ENCODE peak calls at places on chromosome 13, in five cellular contexts. L is cerebellar cortex, C is cardiac fibroblast, S is T-cell, J is naive B cell. N is an unnamed sample.

GRCh38 chr13:31739226-31739625 is at the start of gene RXFP2:
- DNase-seq in S (no peak), J (no peak), L (no peak), C (no peak), N (no peak)

GRCh38 chr13:113187263-113187669 is 21.2 kb downstream of the PCID2 start:
- DNase-seq in C (peak), J (no peak), S (no peak), L (no peak), N (peak)

GRCh38 chr13:30307194-30307965 is at the start of gene KATNAL1:
- DNase-seq in L (peak), S (peak), J (peak), C (peak), N (peak)

GRCh38 chr13:24199016-24199415 is 38.5 kb downstream of the SPATA13 start:
- DNase-seq in S (no peak), C (no peak), J (no peak), L (no peak), N (no peak)

GRCh38 chr13:46735425-46735824 is 61.5 kb downstream of the ESD start:
- DNase-seq in S (no peak), J (no peak), L (no peak), C (no peak), N (no peak)

GRCh38 chr13:83667606-83668005 is 214.7 kb downstream of the SLITRK1 start:
- DNase-seq in L (no peak), C (no peak), J (no peak), S (no peak), N (no peak)

GRCh38 chr13:22090114-22090513 is 419.2 kb downstream of the FGF9 start:
- DNase-seq in S (no peak), L (no peak), J (no peak), C (no peak), N (no peak)

GRCh38 chr13:114109646-114110045 is 22.8 kb downstream of the RASA3 start:
- DNase-seq in L (no peak), C (no peak), S (no peak), J (no peak), N (no peak)

GRCh38 chr13:76266566-76266965 is 619.6 kb downstream of the KCTD12 start:
- DNase-seq in J (no peak), L (no peak), C (no peak), S (no peak), N (no peak)

GRCh38 chr13:26482451-26483197 is 74.9 kb upstream of the WASF3 start:
- DNase-seq in L (peak), C (peak), J (peak), S (peak), N (peak)

GRCh38 chr13:92941167-92941566 is 285.4 kb upstream of the GPC6 start:
- DNase-seq in S (no peak), J (no peak), C (no peak), L (no peak), N (peak)

GRCh38 chr13:49584771-49585182 is 581 bp downstream of the RCBTB1 start:
- DNase-seq in L (peak), C (peak), J (no peak), S (no peak), N (no peak)

GRCh38 chr13:24074687-24075086 is 85.8 kb upstream of the SPATA13 start:
- DNase-seq in L (no peak), C (no peak), J (no peak), S (no peak), N (no peak)

GRCh38 chr13:104327217-104327616 is 1261.0 kb upstream of the SLC10A2 start:
- DNase-seq in J (no peak), L (no peak), C (no peak), S (no peak), N (no peak)

GRCh38 chr13:111210488-111210887 is 95.4 kb downstream of the ARHGEF7 start:
- DNase-seq in C (peak), L (no peak), S (no peak), J (no peak), N (peak)

GRCh38 chr13:22114630-22115311 is 443.9 kb downstream of the FGF9 start:
- DNase-seq in S (peak), L (no peak), J (peak), C (no peak), N (peak)

GRCh38 chr13:98461525-98462240 is 115.2 kb downstream of the STK24 start:
- DNase-seq in S (no peak), J (no peak), C (no peak), L (peak), N (no peak)

GRCh38 chr13:104414771-104415170 is 1348.6 kb upstream of the SLC10A2 start:
- DNase-seq in S (no peak), C (no peak), J (no peak), L (no peak), N (no peak)

GRCh38 chr13:79246575-79246949 is 159.5 kb downstream of the RBM26 start:
- DNase-seq in S (no peak), L (no peak), J (peak), C (no peak), N (no peak)

GRCh38 chr13:110509478-110509926 is 52.0 kb downstream of the RAB20 start:
- DNase-seq in L (no peak), S (no peak), C (no peak), J (no peak), N (no peak)

N was measured in astrocyte of the hippocampus.